ENCODE peak calls at places on chromosomes 11 and 22, in four cellular contexts. V is body of pancreas, X is PC-3, O is neural progenitor cell. A is an unnamed sample.

GRCh38 chr11:118084247-118084646 is 2.5 kb downstream of the SMIM35 start:
- DNase-seq in V (no peak), X (peak), O (no peak), A (no peak)

GRCh38 chr22:44634426-44635321 is 67.3 kb upstream of the PRR5 start:
- DNase-seq in V (no peak), X (no peak), O (no peak), A (no peak)

GRCh38 chr11:130389315-130389935 is 39.0 kb downstream of the ADAMTS8 start:
- DNase-seq in V (no peak), X (no peak), O (no peak), A (no peak)

GRCh38 chr22:44795701-44796630 is 43.6 kb downstream of the ARHGAP8 start:
- DNase-seq in V (no peak), X (no peak), O (no peak), A (peak)

GRCh38 chr22:50301581-50301991 is 5.9 kb downstream of the PLXNB2 start:
- DNase-seq in V (no peak), X (no peak), O (no peak), A (no peak)

GRCh38 chr11:83583953-83584352 is 297.8 kb upstream of the CCDC90B start:
- DNase-seq in V (no peak), X (peak), O (no peak), A (no peak)

GRCh38 chr22:43186272-43187170 is at the start of gene TTLL12:
- DNase-seq in V (peak), X (peak), O (peak), A (peak)

GRCh38 chr11:27081056-27081455 is 40.4 kb downstream of the BBOX1 start:
- DNase-seq in V (no peak), X (no peak), O (no peak), A (no peak)

GRCh38 chr11:43923327-43924111 is 18.9 kb upstream of the C11orf96 start:
- DNase-seq in V (no peak), X (peak), O (peak), A (peak)

GRCh38 chr11:35064114-35064800 is 74.7 kb upstream of the CD44 start:
- DNase-seq in V (no peak), X (no peak), O (no peak), A (no peak)

GRCh38 chr11:12942157-12942556 is 67.0 kb upstream of the RASSF10 start:
- DNase-seq in V (no peak), X (no peak), O (peak), A (no peak)

GRCh38 chr22:43706151-43706550 is 106.0 kb downstream of the EFCAB6 start:
- DNase-seq in V (no peak), X (no peak), O (no peak), A (peak)

GRCh38 chr11:32497951-32498350 is 62.6 kb upstream of the WT1 start:
- DNase-seq in V (no peak), X (no peak), O (no peak), A (no peak)

GRCh38 chr11:64711138-64711943 is 11.7 kb downstream of the NRXN2 start:
- DNase-seq in V (no peak), X (no peak), O (peak), A (peak)

GRCh38 chr11:123122341-123122740 is 60.4 kb upstream of the HSPA8 start:
- DNase-seq in V (no peak), X (no peak), O (no peak), A (no peak)

GRCh38 chr11:65448074-65448417 is 25.4 kb downstream of the NEAT1 start:
- DNase-seq in V (no peak), X (no peak), O (no peak), A (no peak)

GRCh38 chr11:35035894-35036408 is 103.0 kb upstream of the CD44 start:
- DNase-seq in V (no peak), X (peak), O (no peak), A (no peak)

GRCh38 chr22:19603767-19604166 is 79.6 kb upstream of the CLDN5 start:
- DNase-seq in V (no peak), X (no peak), O (no peak), A (no peak)

GRCh38 chr22:28951969-28952521 is 68.7 kb downstream of the ZNRF3 start:
- DNase-seq in V (no peak), X (no peak), O (peak), A (peak)

DNA sequence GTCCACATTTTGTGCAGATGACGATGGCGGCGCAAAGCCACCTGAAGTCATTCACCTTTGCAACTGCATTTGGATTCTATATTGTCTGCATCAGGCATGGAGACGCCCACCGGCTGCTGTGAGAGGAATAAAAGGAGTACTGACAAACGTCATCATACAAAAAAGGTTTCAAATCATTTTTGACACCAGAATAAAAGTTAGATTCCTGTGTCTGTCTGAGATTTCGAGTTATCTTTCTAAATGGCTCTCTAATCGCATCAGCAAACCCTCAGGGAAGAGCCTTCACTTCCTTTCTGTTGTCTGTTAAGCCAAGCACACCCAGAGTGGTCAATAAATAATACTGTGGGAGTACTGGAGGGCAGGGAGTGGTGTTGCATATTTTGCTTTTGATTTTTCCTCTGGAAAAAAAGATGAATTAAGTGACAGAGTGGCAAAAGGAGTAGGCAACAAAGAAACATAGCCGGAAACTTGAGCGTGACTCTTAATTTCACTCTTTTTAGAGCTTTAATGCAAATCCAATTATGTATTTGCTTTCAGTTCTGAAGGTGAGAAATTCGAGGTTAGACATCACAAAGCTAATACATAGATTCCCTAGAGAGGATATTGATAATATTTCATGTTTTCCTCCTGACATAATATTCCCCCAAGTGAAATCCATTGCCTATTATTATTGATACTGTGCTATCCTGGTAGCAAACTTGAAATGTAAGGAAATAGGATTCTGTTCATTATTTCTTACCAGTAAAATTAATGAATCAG is 150.8 kb upstream of the MTMR2 start:
- DNase-seq in V (no peak), X (no peak), O (no peak), A (no peak)
- H3K27ac ChIP-seq in V (peak), X (no peak), O (no peak), A (no peak)

GRCh38 chr22:17358394-17358793 is 10.9 kb upstream of the CECR2 start:
- DNase-seq in V (no peak), X (no peak), O (no peak), A (peak)

GRCh38 chr22:17357688-17358087 is 11.6 kb upstream of the CECR2 start:
- DNase-seq in V (no peak), X (no peak), O (peak), A (no peak)

GRCh38 chr22:17359501-17359900 is 9.8 kb upstream of the CECR2 start:
- DNase-seq in V (no peak), X (no peak), O (no peak), A (no peak)
- H3K27ac ChIP-seq in V (no peak), X (no peak), O (no peak), A (no peak)

GRCh38 chr22:24442352-24442744 is 14.9 kb downstream of the ADORA2A start:
- DNase-seq in V (no peak), X (no peak), O (no peak), A (peak)

GRCh38 chr22:24440718-24441405 is 13.5 kb downstream of the ADORA2A start:
- DNase-seq in V (no peak), X (no peak), O (no peak), A (peak)

GRCh38 chr22:24440270-24440717 is 12.9 kb downstream of the ADORA2A start:
- DNase-seq in V (no peak), X (no peak), O (no peak), A (no peak)

GRCh38 chr22:24443668-24444067 is 16.3 kb downstream of the ADORA2A start:
- DNase-seq in V (no peak), X (no peak), O (no peak), A (peak)

GRCh38 chr22:24441406-24442351 is 14.3 kb downstream of the ADORA2A start:
- DNase-seq in V (no peak), X (no peak), O (no peak), A (peak)
- H3K27ac ChIP-seq in V (no peak), X (no peak), O (no peak), A (no peak)

GRCh38 chr11:72752088-72752914 is at the start of gene ARAP1:
- DNase-seq in V (peak), X (peak), O (peak), A (peak)

GRCh38 chr11:72750556-72751292 is 1.5 kb downstream of the ARAP1 start:
- DNase-seq in V (no peak), X (peak), O (no peak), A (no peak)

GRCh38 chr11:72753341-72754148 is 1.3 kb upstream of the ARAP1 start:
- DNase-seq in V (no peak), X (peak), O (no peak), A (no peak)

GRCh38 chr11:72750086-72750485 is 2.1 kb downstream of the ARAP1 start:
- DNase-seq in V (no peak), X (no peak), O (no peak), A (no peak)

GRCh38 chr11:72751293-72752087 is 718 bp downstream of the ARAP1 start:
- DNase-seq in V (no peak), X (no peak), O (no peak), A (no peak)
- H3K27ac ChIP-seq in V (peak), X (peak), O (no peak), A (no peak)

DNA sequence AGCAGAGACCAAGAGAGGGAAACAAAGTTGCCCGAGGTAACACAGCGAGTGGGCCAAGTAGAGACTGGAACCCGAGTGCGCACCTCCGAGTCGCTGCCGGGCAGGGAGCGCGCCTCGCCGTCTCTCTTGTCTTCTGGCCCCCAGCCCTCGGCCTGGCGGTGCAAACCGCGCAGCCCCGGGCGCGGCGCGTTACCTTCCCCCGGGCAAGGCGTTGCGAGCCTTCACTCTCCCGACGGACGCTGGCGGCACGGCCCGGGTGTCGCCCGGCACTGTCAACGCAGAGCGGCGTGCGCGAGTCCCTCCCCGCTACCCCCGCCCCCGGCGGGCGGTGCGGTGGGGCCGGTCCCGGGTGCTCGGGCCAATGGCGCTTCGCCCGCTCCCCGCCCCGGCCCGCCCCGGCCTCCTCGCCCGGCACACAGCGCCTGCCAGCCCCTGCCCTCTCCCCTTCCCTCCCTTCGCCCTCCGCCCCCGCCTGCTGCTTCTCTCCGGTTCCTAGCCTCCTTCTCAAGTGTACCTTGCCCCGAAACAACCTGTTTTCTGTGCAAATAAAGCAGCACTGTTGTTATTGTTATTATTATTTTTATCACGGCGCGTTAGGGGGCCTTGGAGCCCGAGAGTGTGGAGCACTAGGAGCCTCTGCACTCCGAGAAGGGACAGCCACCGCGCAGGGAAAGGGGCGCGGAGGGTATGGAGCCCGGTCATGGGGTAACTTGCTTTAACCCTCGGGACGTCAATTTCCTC is at the start of gene SYTL2:
- DNase-seq in V (peak), X (peak), O (peak), A (peak)
- H3K27ac ChIP-seq in V (no peak), X (peak), O (no peak), A (no peak)

GRCh38 chr11:44950036-44950624 is 553 bp downstream of the TP53I11 start:
- DNase-seq in V (peak), X (no peak), O (peak), A (peak)

GRCh38 chr11:44950625-44951472 is at the start of gene TP53I11:
- DNase-seq in V (peak), X (peak), O (peak), A (peak)

GRCh38 chr11:44947114-44947513 is 3.6 kb downstream of the TP53I11 start:
- DNase-seq in V (no peak), X (no peak), O (no peak), A (no peak)

GRCh38 chr11:44948155-44948554 is 2.5 kb downstream of the TP53I11 start:
- DNase-seq in V (no peak), X (no peak), O (no peak), A (no peak)

GRCh38 chr11:44949160-44950035 is 1.3 kb downstream of the TP53I11 start:
- DNase-seq in V (peak), X (peak), O (peak), A (peak)
- H3K27ac ChIP-seq in V (peak), X (no peak), O (peak), A (peak)

DNA sequence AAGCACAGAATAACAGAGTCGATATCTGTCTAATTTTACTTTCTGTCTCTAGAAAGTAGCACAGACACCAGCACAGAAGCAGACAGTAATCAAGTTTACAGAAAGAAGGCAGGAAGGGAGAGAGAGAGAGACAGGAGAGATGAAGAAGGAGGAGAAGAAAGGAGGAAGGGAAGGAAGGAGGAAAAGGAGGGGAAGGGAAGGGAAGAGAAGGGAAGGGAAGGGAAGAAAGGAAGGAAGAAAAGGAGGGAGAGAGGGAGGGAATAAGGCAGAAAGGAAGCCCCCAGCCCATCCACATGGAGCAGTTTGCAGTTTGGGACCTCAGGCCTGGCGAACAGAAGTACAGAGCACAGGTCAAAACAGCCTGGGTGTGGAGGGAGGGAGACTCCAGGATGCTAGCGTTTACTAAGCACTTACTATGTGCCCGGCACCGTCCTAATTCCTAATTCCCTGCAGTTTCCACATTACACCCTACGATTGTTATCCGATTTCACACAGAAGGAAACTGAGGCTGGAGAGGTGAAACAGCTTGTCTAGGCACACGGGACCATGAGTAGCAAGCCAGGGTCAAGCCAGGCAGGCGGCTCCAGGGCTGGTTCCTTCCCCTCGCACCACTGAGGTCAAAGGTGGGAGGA is 46.0 kb upstream of the WNT7B start:
- DNase-seq in V (peak), X (no peak), O (no peak), A (peak)
- H3K27ac ChIP-seq in V (no peak), X (no peak), O (no peak), A (no peak)

DNA sequence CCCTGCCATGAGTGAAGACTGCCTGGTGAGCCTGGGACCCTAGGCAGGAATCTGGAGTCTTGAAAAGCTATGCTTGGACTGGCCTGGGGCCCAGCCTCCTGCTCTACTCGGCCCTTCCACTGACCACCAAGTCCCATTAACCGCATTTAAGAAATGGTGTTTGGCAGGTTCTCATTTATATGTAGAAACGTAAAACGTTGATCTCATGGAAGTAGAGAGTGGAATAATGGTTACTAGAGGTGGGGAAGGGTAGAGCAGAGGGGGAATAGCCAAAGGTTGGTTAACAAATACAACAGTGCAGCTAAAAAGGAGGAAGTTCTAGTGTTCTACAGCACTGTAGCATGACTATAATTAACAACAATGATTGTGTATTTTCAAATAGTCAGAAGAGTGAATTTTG is 72.9 kb upstream of the EED start:
- DNase-seq in V (no peak), X (no peak), O (no peak), A (no peak)
- H3K27ac ChIP-seq in V (no peak), X (no peak), O (no peak), A (no peak)

GRCh38 chr22:40681451-40681850 is 2.2 kb downstream of the MCHR1 start:
- DNase-seq in V (no peak), X (no peak), O (no peak), A (no peak)
- H3K27ac ChIP-seq in V (no peak), X (no peak), O (no peak), A (peak)

A was measured in endodermal cell.